ENCODE peak calls at places on chromosomes 1 and 21, in nine cellular contexts. H, T, O, Y, U, E, K, G and N are unnamed samples.

GRCh38 chr1:56972971-56973370 is 7.2 kb upstream of the C8B start:
- DNase-seq in T (no peak), G (no peak), K (no peak), Y (no peak), U (no peak), H (no peak), O (no peak), E (no peak), N (no peak)

GRCh38 chr1:7290971-7291970 is 479.8 kb upstream of the VAMP3 start:
- DNase-seq in E (no peak), T (no peak), U (no peak), Y (no peak), K (no peak), G (no peak), O (no peak), H (peak), N (peak)

GRCh38 chr1:246365708-246366107 is 141.4 kb downstream of the SMYD3 start:
- DNase-seq in G (no peak), O (no peak), K (no peak), U (no peak), H (no peak), E (no peak), Y (no peak), T (no peak), N (no peak)

GRCh38 chr1:161216945-161217712 is 2.0 kb downstream of the FCER1G start:
- DNase-seq in Y (no peak), K (peak), H (peak), G (no peak), O (no peak), E (no peak), U (peak), T (peak), N (no peak)

GRCh38 chr1:193060938-193061337 is 1.5 kb downstream of the RO60 start:
- DNase-seq in U (no peak), T (no peak), H (peak), G (no peak), K (peak), Y (no peak), E (peak), O (no peak), N (no peak)

GRCh38 chr21:29656504-29657227 is 283.1 kb downstream of the GRIK1 start:
- DNase-seq in U (peak), G (no peak), Y (no peak), E (peak), O (peak), T (no peak), K (no peak), H (peak), N (no peak)

GRCh38 chr1:39127513-39127912 is 77.0 kb upstream of the MACF1 start:
- DNase-seq in H (peak), T (no peak), G (no peak), E (no peak), Y (no peak), K (no peak), O (no peak), U (no peak), N (no peak)

GRCh38 chr1:32891241-32891570 is 4.9 kb downstream of the HPCA start:
- DNase-seq in Y (no peak), E (no peak), G (no peak), U (no peak), T (no peak), O (no peak), H (no peak), K (no peak), N (no peak)

GRCh38 chr1:79293611-79294010 is 287.1 kb upstream of the ADGRL4 start:
- DNase-seq in U (peak), O (peak), G (no peak), T (no peak), H (peak), K (no peak), Y (no peak), E (peak), N (no peak)

GRCh38 chr1:154908937-154909336 is 27.6 kb downstream of the PMVK start:
- DNase-seq in Y (no peak), K (no peak), U (no peak), T (no peak), H (no peak), E (no peak), O (no peak), G (no peak), N (no peak)

GRCh38 chr1:4529579-4530445 is 124.6 kb upstream of the AJAP1 start:
- DNase-seq in G (peak), H (no peak), E (no peak), K (no peak), Y (no peak), U (no peak), O (no peak), T (no peak), N (no peak)

GRCh38 chr1:198486903-198487302 is 53.6 kb downstream of the ATP6V1G3 start:
- DNase-seq in T (no peak), Y (no peak), G (no peak), K (no peak), U (no peak), E (no peak), O (no peak), H (no peak), N (no peak)

GRCh38 chr1:231683439-231684165 is 57.0 kb downstream of the DISC1 start:
- DNase-seq in T (no peak), O (no peak), K (no peak), Y (no peak), U (no peak), E (no peak), G (no peak), H (no peak), N (no peak)

GRCh38 chr1:235820059-235820458 is 46.6 kb downstream of the LYST start:
- DNase-seq in K (no peak), T (no peak), G (no peak), E (no peak), H (no peak), O (no peak), U (no peak), Y (no peak), N (no peak)

DNA sequence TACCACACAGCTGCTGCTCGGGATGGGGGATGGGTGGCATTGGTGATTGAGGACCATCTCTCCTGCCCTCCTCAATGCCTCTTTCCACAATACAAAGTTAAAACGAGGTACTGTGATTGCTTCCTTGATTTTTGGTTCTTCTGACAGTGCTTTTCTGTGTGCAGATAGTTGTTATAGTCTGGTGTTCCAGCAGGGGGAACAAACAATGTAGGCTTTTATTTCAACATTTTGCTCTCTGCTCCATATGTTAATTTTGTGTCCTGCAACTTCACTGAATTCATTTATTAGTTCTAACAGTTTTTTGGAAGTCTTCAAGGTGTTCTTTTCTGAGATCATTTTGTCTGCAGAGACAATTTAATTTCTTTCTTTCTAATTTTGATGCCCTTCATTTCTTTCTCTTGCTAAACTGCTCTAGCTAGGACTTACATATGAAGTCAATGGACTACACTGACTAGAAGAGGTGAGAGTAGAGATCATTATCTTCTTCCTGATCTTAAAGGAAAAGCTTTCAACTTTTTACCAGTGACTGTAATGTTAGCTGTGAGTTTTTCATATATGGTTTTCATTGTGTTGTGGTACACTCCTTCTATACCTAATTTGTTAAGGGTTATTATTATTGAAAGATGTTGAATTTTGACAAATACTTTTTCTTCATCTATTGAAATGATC is 45.4 kb downstream of the TNFSF18 start:
- DNase-seq in T (no peak), G (no peak), H (no peak), Y (no peak), O (peak), E (no peak), U (no peak), K (no peak), N (no peak)
- TF ChIP-seq CTCF in T (no peak), G (no peak), H (peak), Y (no peak), O (peak), E (no peak), U (no peak), K (peak), N (no peak)

GRCh38 chr1:24491577-24492360 is 10.9 kb upstream of the RCAN3 start:
- DNase-seq in T (no peak), E (no peak), O (no peak), H (no peak), K (no peak), G (no peak), U (no peak), Y (no peak), N (no peak)
- TF ChIP-seq CTCF in T (no peak), E (no peak), O (no peak), H (no peak), K (no peak), G (no peak), U (no peak), Y (no peak), N (no peak)

GRCh38 chr1:5692649-5693048 is 299.6 kb downstream of the NPHP4 start:
- DNase-seq in K (no peak), O (no peak), Y (no peak), H (no peak), E (no peak), G (no peak), U (no peak), T (no peak), N (no peak)

GRCh38 chr1:5690878-5691277 is 301.3 kb downstream of the NPHP4 start:
- DNase-seq in O (no peak), K (no peak), T (no peak), G (no peak), E (no peak), Y (no peak), U (no peak), H (no peak), N (no peak)

GRCh38 chr1:5691795-5692517 is 300.3 kb downstream of the NPHP4 start:
- DNase-seq in Y (no peak), G (no peak), E (no peak), K (no peak), H (no peak), U (no peak), T (no peak), O (no peak), N (no peak)

GRCh38 chr1:5688479-5689077 is 303.6 kb downstream of the NPHP4 start:
- DNase-seq in U (no peak), E (no peak), G (no peak), K (no peak), T (no peak), Y (no peak), O (peak), H (no peak), N (no peak)

DNA sequence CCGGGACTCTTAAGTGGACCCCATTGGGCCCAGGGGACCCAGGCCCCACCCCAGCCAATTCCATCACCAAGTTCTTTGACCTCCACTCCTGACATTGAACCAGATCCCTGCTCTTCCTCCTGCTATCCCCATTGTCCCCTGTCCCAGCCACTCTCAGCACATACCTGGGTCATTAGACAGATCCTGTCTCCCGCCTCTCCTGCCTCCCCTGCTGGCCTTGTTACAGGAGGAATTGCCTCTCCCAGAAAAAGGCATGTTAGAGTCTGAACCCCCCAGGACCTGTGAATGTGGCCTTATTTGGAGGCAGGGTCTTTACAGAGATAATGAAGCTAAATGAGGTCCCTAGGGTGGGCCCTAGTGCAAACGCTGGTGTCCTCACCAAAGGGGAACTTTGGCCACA is 301.9 kb downstream of the NPHP4 start:
- DNase-seq in E (no peak), G (no peak), O (no peak), Y (no peak), U (no peak), K (no peak), H (no peak), T (no peak), N (no peak)
- TF ChIP-seq CTCF in E (no peak), G (no peak), O (no peak), Y (no peak), U (no peak), K (no peak), H (no peak), T (no peak), N (no peak)

DNA sequence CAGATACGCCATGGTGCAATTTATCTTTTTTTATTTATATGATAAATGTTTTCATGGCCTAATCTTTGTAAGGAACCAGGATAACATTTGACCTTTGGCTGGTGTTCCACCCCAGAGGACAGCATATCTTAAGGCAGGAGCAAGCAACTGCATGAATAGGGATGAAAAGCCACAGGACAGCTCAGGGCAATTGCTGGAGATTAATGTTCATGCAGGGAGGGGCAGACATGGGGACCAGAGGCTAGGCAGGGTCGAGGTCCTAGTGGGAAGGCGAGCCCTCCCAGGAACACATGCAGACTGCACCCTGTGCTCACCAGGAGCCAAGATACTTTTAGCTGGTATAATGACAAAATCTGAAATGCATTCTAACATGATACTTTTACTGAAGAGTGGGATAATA is 74.4 kb upstream of the HAO2 start:
- DNase-seq in Y (no peak), O (no peak), H (no peak), K (no peak), U (no peak), G (no peak), E (no peak), T (no peak), N (no peak)
- TF ChIP-seq CTCF in Y (no peak), O (no peak), H (no peak), K (no peak), U (no peak), G (no peak), E (no peak), T (no peak), N (no peak)

GRCh38 chr21:32364801-32365200 is 28.0 kb downstream of the URB1 start:
- DNase-seq in O (no peak), E (no peak), Y (no peak), U (no peak), G (no peak), T (no peak), H (no peak), K (no peak), N (no peak)
- TF ChIP-seq CTCF in O (no peak), E (no peak), Y (no peak), U (no peak), G (no peak), T (no peak), H (no peak), K (no peak), N (peak)

GRCh38 chr1:215891673-215892072 is 324.6 kb downstream of the KCTD3 start:
- DNase-seq in H (peak), Y (no peak), E (no peak), K (no peak), G (no peak), T (no peak), U (no peak), O (no peak), N (no peak)

GRCh38 chr1:215887618-215888017 is 320.5 kb downstream of the KCTD3 start:
- DNase-seq in G (no peak), Y (no peak), O (no peak), E (no peak), U (no peak), K (no peak), T (no peak), H (peak), N (no peak)

GRCh38 chr1:215890438-215890837 is 323.3 kb downstream of the KCTD3 start:
- DNase-seq in G (no peak), Y (no peak), H (no peak), K (no peak), T (no peak), U (no peak), O (no peak), E (no peak), N (no peak)

GRCh38 chr1:215891266-215891665 is 324.2 kb downstream of the KCTD3 start:
- DNase-seq in H (peak), E (no peak), Y (no peak), K (no peak), U (no peak), G (no peak), O (no peak), T (no peak), N (no peak)

DNA sequence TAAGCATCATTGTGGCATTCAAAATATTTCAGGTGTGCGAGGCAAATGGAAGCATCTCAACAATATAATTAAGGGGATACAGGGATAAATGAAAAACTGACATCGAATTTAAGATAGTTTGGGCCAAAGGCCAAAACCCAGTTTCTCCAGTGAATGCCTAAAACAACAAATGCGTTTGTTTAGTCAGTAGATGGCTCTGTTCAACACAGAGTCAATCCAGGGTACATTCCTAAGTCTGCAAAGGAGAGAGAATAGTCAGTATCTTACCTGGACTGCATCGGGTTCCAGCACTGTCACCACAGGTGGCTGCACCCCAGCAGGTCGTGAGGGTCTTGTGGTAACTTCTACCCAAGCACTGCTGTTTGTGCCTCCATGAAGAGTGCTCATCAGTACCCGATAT is 321.1 kb downstream of the KCTD3 start:
- DNase-seq in T (no peak), O (peak), G (no peak), E (no peak), K (no peak), H (no peak), U (no peak), Y (no peak), N (no peak)
- TF ChIP-seq CTCF in T (no peak), O (peak), G (no peak), E (no peak), K (peak), H (no peak), U (peak), Y (no peak), N (no peak)

GRCh38 chr1:169793730-169794129 is 977 bp downstream of the METTL18 start:
- DNase-seq in U (no peak), Y (no peak), G (no peak), O (no peak), E (no peak), H (no peak), K (no peak), T (no peak), N (no peak)

GRCh38 chr1:169796411-169796810 is 1.7 kb upstream of the METTL18 start:
- DNase-seq in Y (no peak), H (no peak), T (no peak), E (no peak), U (no peak), O (no peak), G (no peak), K (no peak), N (no peak)

GRCh38 chr1:169797281-169797680 is 2.6 kb upstream of the METTL18 start:
- DNase-seq in K (no peak), U (no peak), E (no peak), Y (no peak), G (no peak), T (no peak), H (no peak), O (no peak), N (no peak)

GRCh38 chr1:169795687-169796086 is 980 bp upstream of the METTL18 start:
- DNase-seq in G (no peak), E (peak), K (peak), T (no peak), H (no peak), Y (no peak), O (no peak), U (no peak), N (no peak)

GRCh38 chr1:169794530-169795416 is at the start of gene METTL18:
- DNase-seq in E (peak), G (peak), H (peak), U (peak), T (peak), O (peak), K (peak), Y (peak), N (peak)
- TF ChIP-seq CTCF in E (no peak), G (no peak), H (no peak), U (no peak), T (no peak), O (no peak), K (peak), Y (no peak), N (no peak)

GRCh38 chr1:211520641-211521040 is 28.7 kb upstream of the RD3 start:
- DNase-seq in H (no peak), T (no peak), K (no peak), E (no peak), O (no peak), G (no peak), Y (no peak), U (no peak), N (no peak)
- TF ChIP-seq CTCF in H (no peak), T (no peak), K (peak), E (no peak), O (peak), G (no peak), Y (no peak), U (peak), N (peak)